ENCODE peak calls at places on chromosomes 11 and 22, in ten cellular contexts. Y is IMR-90; H is ovary; T is naive thymus-derived CD4-positive, alpha-beta T cell; P is hepatocyte; R is neuronal stem cell; K is heart right ventricle; G is mucosa of descending colon; Q is kidney; M is A549. I is an unnamed sample. For H3K4me1, the result is how much of the 10 kb centered on the place peaks cover.

GRCh38 chr22:28477556-28477955 is 202.1 kb downstream of the TTC28 start:
- DNase-seq in Y (no peak), H (no peak), T (no peak), P (no peak), R (no peak), K (no peak), G (no peak), Q (no peak), M (no peak), I (no peak)

GRCh38 chr11:120217526-120217925 is 6.7 kb downstream of the OAF start:
- DNase-seq in Y (no peak), H (no peak), T (no peak), P (no peak), R (no peak), K (no peak), G (peak), Q (no peak), M (no peak), I (no peak)

GRCh38 chr11:1129143-1129665 is 28.5 kb upstream of the MUC5AC start:
- DNase-seq in Y (no peak), H (no peak), T (no peak), P (no peak), R (no peak), K (no peak), G (no peak), Q (peak), M (no peak), I (no peak)

GRCh38 chr11:35163209-35163608 is 24.2 kb downstream of the CD44 start:
- DNase-seq in Y (no peak), H (no peak), T (no peak), P (no peak), R (no peak), K (no peak), G (no peak), Q (no peak), M (peak), I (no peak)

GRCh38 chr11:92978226-92979111 is 9.0 kb downstream of the MTNR1B start:
- DNase-seq in Y (peak), H (no peak), T (no peak), P (peak), R (no peak), K (peak), G (no peak), Q (no peak), M (no peak), I (peak)

GRCh38 chr11:35427158-35427557 is 7.8 kb upstream of the SLC1A2 start:
- DNase-seq in Y (peak), H (no peak), T (no peak), P (no peak), R (no peak), K (no peak), G (no peak), Q (no peak), M (no peak), I (no peak)

GRCh38 chr22:27801197-27801615 is 350 bp downstream of the MN1 start:
- DNase-seq in Y (peak), H (peak), T (peak), P (peak), R (peak), K (peak), G (peak), Q (no peak), M (peak), I (no peak)

GRCh38 chr22:44448271-44448780 is 49.7 kb downstream of the RTL6 start:
- DNase-seq in Y (peak), H (peak), T (no peak), P (peak), R (no peak), K (peak), G (peak), Q (peak), M (peak), I (peak)

GRCh38 chr11:63510360-63511130 is 4.7 kb downstream of the LGALS12 start:
- DNase-seq in Y (no peak), H (peak), T (no peak), P (peak), R (no peak), K (no peak), G (no peak), Q (no peak), M (no peak), I (no peak)

GRCh38 chr22:37643225-37643847 is 3.9 kb downstream of the SH3BP1 start:
- DNase-seq in Y (peak), H (peak), T (peak), P (peak), R (peak), K (peak), G (peak), Q (peak), M (peak), I (peak)

GRCh38 chr11:111059726-111060125 is 185.8 kb upstream of the POU2AF2 start:
- DNase-seq in Y (peak), H (no peak), T (no peak), P (no peak), R (no peak), K (no peak), G (no peak), Q (no peak), M (no peak), I (no peak)

GRCh38 chr11:42066113-42066512 is 606.7 kb upstream of the LRRC4C start:
- DNase-seq in Y (no peak), H (no peak), T (no peak), P (no peak), R (no peak), K (no peak), G (no peak), Q (peak), M (peak), I (peak)

GRCh38 chr22:20040801-20041200 is 19.9 kb downstream of the TANGO2 start:
- DNase-seq in Y (no peak), H (no peak), T (no peak), P (no peak), R (no peak), K (no peak), G (no peak), Q (no peak), M (no peak), I (no peak)

GRCh38 chr11:57647960-57648776 is 1.5 kb downstream of the YPEL4 start:
- DNase-seq in Y (no peak), H (no peak), T (no peak), P (peak), R (no peak), K (no peak), G (no peak), Q (peak), M (no peak), I (no peak)

GRCh38 chr11:69674267-69674885 is 777 bp downstream of the LTO1 start:
- DNase-seq in Y (peak), H (no peak), T (peak), P (peak), R (no peak), K (peak), G (no peak), Q (no peak), M (no peak), I (peak)

GRCh38 chr11:100739636-100740035 is 52.5 kb downstream of the ARHGAP42 start:
- DNase-seq in Y (peak), H (peak), T (no peak), P (peak), R (no peak), K (no peak), G (no peak), Q (no peak), M (peak), I (peak)

GRCh38 chr11:134019500-134019899 is 49.4 kb upstream of the JAM3 start:
- DNase-seq in Y (no peak), H (no peak), T (no peak), P (no peak), R (no peak), K (no peak), G (no peak), Q (no peak), M (no peak), I (no peak)

GRCh38 chr22:11627436-11627797 is 3900.6 kb upstream of the OR11H1 start:
- DNase-seq in Y (no peak), H (no peak), T (no peak), P (no peak), R (no peak), K (no peak), G (peak), Q (peak), M (no peak), I (no peak)

GRCh38 chr22:11626422-11626773 is 3901.6 kb upstream of the OR11H1 start:
- DNase-seq in Y (no peak), H (no peak), T (no peak), P (no peak), R (no peak), K (no peak), G (no peak), Q (no peak), M (no peak), I (no peak)

GRCh38 chr22:11629661-11630385 is 3898.2 kb upstream of the OR11H1 start:
- DNase-seq in Y (no peak), H (no peak), T (no peak), P (no peak), R (no peak), K (no peak), G (no peak), Q (peak), M (no peak), I (no peak)

GRCh38 chr22:11628651-11629511 is 3899.1 kb upstream of the OR11H1 start:
- DNase-seq in Y (no peak), H (no peak), T (no peak), P (no peak), R (no peak), K (no peak), G (peak), Q (peak), M (no peak), I (no peak)

DNA sequence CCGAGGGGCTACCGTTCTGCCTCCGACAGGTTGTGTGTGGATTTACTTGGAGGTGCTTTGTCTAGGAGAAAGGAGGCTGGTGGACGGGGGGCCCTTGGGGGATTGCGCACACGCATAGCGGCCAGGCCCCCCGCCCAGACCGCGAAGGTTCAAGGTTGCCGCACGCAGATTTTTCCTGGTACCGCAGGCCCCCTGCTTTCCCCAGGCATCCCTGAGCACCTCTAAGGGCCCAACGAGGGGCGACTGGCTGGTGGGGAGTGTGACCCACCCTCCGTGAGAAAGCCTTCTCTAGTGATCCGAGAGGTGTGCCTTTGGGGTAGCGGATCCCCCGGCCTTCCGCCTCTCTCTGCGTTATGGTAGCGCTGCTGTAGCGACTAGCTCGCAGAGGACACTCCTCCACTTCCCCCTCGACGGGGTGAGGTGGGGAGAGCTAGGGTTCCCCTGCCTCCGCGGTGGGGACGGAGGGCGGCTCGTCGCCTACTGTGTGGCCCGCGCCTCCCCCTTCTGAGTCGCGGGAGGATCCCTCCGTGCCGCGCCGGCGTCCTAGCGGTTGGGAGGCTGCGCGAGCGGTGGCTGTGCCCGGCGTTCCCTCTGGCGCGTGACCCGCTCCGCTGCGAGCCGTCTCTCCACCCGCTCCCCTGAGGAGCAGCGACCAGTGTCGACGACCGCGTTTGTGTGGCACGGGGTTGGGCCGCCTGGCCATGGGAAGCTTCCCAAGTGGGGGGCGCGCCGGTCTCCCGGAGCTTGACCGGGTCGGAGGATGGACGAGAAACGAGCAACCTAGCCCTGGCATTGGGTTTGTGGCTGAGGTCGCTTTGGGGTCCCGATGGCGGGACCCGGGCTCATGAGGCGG is 3900.0 kb upstream of the OR11H1 start:
- DNase-seq in Y (no peak), H (no peak), T (no peak), P (no peak), R (no peak), K (no peak), G (peak), Q (peak), M (no peak), I (no peak)
- H3K4me3 ChIP-seq in Y (no peak), H (no peak), T (no peak), P (no peak), R (peak), K (no peak), G (no peak), Q (no peak), M (no peak), I (no peak)

GRCh38 chr22:38755155-38755910 is 465 bp downstream of the SUN2 start:
- DNase-seq in Y (peak), H (peak), T (peak), P (peak), R (peak), K (peak), G (peak), Q (peak), M (peak), I (peak)

GRCh38 chr22:38756631-38757463 is 1.0 kb upstream of the SUN2 start:
- DNase-seq in Y (no peak), H (no peak), T (peak), P (no peak), R (no peak), K (no peak), G (no peak), Q (peak), M (no peak), I (no peak)

GRCh38 chr22:38757464-38757757 is 1.6 kb upstream of the SUN2 start:
- DNase-seq in Y (no peak), H (no peak), T (no peak), P (no peak), R (no peak), K (no peak), G (no peak), Q (peak), M (no peak), I (no peak)

GRCh38 chr22:38754247-38755154 is 1.3 kb downstream of the SUN2 start:
- DNase-seq in Y (peak), H (peak), T (peak), P (peak), R (no peak), K (no peak), G (peak), Q (peak), M (no peak), I (peak)

GRCh38 chr22:38755911-38756532 is at the start of gene SUN2:
- DNase-seq in Y (peak), H (peak), T (peak), P (peak), R (peak), K (peak), G (peak), Q (peak), M (peak), I (peak)
- H3K4me1 ChIP-seq in Y (under half), H (under half), T (under half), P (under half), R (under half), K (under half), G (under half), Q (under half), M (under half), I (under half)

DNA sequence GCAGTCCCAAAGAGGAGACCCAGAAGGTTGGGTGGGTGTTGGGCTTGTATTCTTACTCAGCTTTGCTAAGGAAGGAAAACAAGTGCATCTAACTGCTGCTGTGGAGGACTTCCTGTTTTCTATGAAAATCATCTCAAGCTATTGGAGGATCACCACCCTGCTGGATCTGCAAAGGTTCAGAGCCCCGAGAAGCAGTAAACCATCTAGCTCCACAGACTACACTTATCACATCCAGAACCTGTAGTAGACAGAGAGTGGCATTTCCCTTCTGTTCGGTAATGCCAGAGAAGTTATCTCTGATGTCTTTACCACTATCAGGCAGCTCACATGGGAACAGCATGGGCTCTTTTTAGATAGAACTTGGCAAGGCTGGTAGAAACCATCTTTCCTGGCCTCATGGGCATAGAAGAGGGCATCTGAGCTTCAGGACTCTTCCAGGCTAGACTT is 21.7 kb downstream of the KCNJ1 start:
- DNase-seq in Y (no peak), H (no peak), T (no peak), P (no peak), R (no peak), K (no peak), G (no peak), Q (no peak), M (no peak), I (no peak)
- H3K4me3 ChIP-seq in Y (no peak), H (no peak), T (peak), P (no peak), R (no peak), K (no peak), G (no peak), Q (no peak), M (no peak), I (no peak)

DNA sequence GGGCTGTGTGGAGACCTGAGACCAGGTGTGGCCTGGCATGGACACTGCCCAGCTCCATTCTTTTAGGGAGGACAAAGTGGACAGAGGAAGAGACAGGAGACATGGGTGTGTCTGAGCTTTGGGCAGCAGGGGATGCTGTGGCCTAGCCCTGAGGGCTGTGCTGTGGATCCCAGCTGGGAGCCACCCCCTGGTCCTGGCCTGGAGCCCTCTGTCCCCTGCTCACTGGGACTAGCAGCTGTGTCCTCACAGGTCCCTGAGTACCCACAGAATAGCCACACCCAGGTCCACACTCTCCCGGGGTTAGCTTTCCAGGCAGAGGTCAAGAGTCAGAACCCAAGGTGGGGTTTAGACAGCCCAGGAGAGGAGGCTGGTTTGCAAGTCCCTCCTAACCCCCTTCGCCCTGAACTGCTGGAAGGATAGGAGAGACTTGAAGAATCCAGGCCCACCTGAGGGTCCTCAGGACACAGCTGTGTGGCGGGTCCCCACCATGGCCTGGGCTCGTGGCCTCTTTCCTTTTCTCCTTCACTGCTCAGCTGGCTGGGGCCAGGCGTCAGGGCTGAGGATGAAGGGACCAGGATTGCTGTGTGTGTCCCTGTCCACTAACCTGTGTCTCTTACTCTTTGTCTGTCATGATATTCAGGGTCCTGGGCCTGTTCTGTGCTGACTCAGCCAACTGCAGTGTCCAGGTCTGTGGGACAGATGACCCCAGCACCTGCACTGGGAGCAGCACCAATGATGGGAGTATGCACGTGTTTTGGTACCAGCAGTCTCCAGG is 78.5 kb upstream of the VPREB1 start:
- DNase-seq in Y (no peak), H (no peak), T (no peak), P (no peak), R (no peak), K (no peak), G (no peak), Q (no peak), M (no peak), I (no peak)
- H3K4me1 ChIP-seq in Y (under half), H (under half), T (under half), P (under half), R (under half), K (under half), G (under half), Q (under half), M (under half), I (under half)

I was measured in BE2C.